ENCODE peak calls at places on chromosomes 5 and 9, in eight cellular contexts. J is AG20443, Y is naive B cell, Z is T-cell, C is skeletal muscle cell, R is EH, A is spleen, U is mucosa of descending colon. K is an unnamed sample.

GRCh38 chr5:66252849-66253248 is 108.7 kb downstream of the SREK1 start:
- DNase-seq in A (no peak), U (no peak), C (no peak), Y (no peak), R (no peak), Z (no peak), J (no peak), K (no peak)

GRCh38 chr9:9246726-9247125 is 1366.1 kb downstream of the PTPRD start:
- DNase-seq in Y (no peak), C (no peak), Z (no peak), U (no peak), R (no peak), A (no peak), J (no peak), K (no peak)

GRCh38 chr5:79436821-79437220 is 77.1 kb downstream of the HOMER1 start:
- DNase-seq in R (peak), A (no peak), J (no peak), Y (no peak), C (no peak), Z (no peak), U (no peak), K (no peak)

GRCh38 chr5:172909931-172910502 is 49.2 kb upstream of the RPL26L1 start:
- DNase-seq in A (no peak), R (peak), Z (no peak), C (peak), Y (no peak), J (peak), U (no peak), K (no peak)

GRCh38 chr5:132258102-132259060 is 885 bp downstream of the PDLIM4 start:
- DNase-seq in C (no peak), R (peak), U (peak), A (peak), J (peak), Z (no peak), Y (no peak), K (no peak)

GRCh38 chr9:33106827-33107621 is 30.6 kb upstream of the SMU1 start:
- DNase-seq in Z (no peak), Y (no peak), J (peak), U (no peak), C (peak), R (peak), A (no peak), K (no peak)

GRCh38 chr5:62460578-62460983 is 48.0 kb downstream of the IPO11 start:
- DNase-seq in A (no peak), Y (peak), J (peak), U (peak), C (no peak), R (peak), Z (no peak), K (peak)

GRCh38 chr9:89006308-89006707 is 15.0 kb downstream of the S1PR3 start:
- DNase-seq in R (no peak), C (no peak), U (no peak), A (no peak), Z (no peak), J (no peak), Y (no peak), K (no peak)

GRCh38 chr9:130421802-130422276 is 22.9 kb upstream of the ASS1 start:
- DNase-seq in Z (no peak), R (peak), Y (no peak), J (no peak), U (no peak), A (no peak), C (peak), K (peak)

GRCh38 chr9:17003576-17004240 is 131.1 kb upstream of the CNTLN start:
- DNase-seq in A (no peak), Z (no peak), J (peak), R (peak), U (no peak), C (peak), Y (no peak), K (no peak)

GRCh38 chr9:127721391-127721821 is 5.5 kb downstream of the TTC16 start:
- DNase-seq in R (no peak), U (peak), Y (no peak), C (no peak), A (no peak), Z (no peak), J (no peak), K (no peak)

GRCh38 chr5:36934740-36935356 is 58.3 kb downstream of the NIPBL start:
- DNase-seq in Z (no peak), U (no peak), J (no peak), A (no peak), R (no peak), C (no peak), Y (no peak), K (no peak)

GRCh38 chr9:125142560-125143376 is 560 bp downstream of the SCAI start:
- DNase-seq in Y (peak), Z (peak), C (no peak), A (peak), R (no peak), U (peak), J (no peak), K (peak)

GRCh38 chr5:133704411-133704810 is 92.1 kb upstream of the FSTL4 start:
- DNase-seq in Z (no peak), J (no peak), Y (no peak), A (peak), C (no peak), U (no peak), R (no peak), K (no peak)

GRCh38 chr9:30982301-30982700 is 1402.1 kb upstream of the ACO1 start:
- DNase-seq in R (no peak), Y (no peak), C (peak), J (no peak), A (no peak), Z (no peak), U (no peak), K (no peak)

GRCh38 chr9:106218854-106219253 is 524.5 kb downstream of the TMEM38B start:
- DNase-seq in Y (no peak), U (no peak), A (no peak), R (no peak), Z (no peak), C (no peak), J (no peak), K (no peak)

GRCh38 chr9:93577045-93577939 is 908 bp downstream of the PHF2 start:
- DNase-seq in R (peak), A (peak), Z (peak), J (peak), U (no peak), C (no peak), Y (no peak), K (no peak)